ENCODE peak calls at places on chromosomes 1 and 21, in four cellular contexts. N is CD8-positive, alpha-beta T cell; S is breast epithelium; Z is neuronal stem cell. O is an unnamed sample.

GRCh38 chr1:147837129-147837776 is 65.3 kb upstream of the GJA8 start:
- DNase-seq in S (no peak), N (no peak), Z (no peak), O (no peak)

GRCh38 chr21:16072692-16073091 is 342.9 kb downstream of the USP25 start:
- DNase-seq in S (no peak), N (no peak), Z (no peak), O (no peak)

GRCh38 chr1:44630116-44630515 is 44.2 kb downstream of the TMEM53 start:
- DNase-seq in N (no peak), Z (no peak), S (no peak), O (no peak)

GRCh38 chr1:16110456-16110855 is 37.0 kb upstream of the FAM131C start:
- DNase-seq in N (no peak), S (no peak), Z (no peak), O (no peak)

GRCh38 chr1:40738831-40739230 is 44.8 kb upstream of the KCNQ4 start:
- DNase-seq in S (no peak), Z (no peak), N (no peak), O (no peak)

GRCh38 chr1:221435510-221435909 is 306.4 kb downstream of the DUSP10 start:
- DNase-seq in S (no peak), Z (peak; percentile 24), N (no peak), O (peak; percentile 57)

GRCh38 chr1:243742814-243743213 is 107.2 kb downstream of the AKT3 start:
- DNase-seq in S (no peak), Z (no peak), N (no peak), O (no peak)

GRCh38 chr1:52558941-52559340 is 6.0 kb upstream of the TUT4 start:
- DNase-seq in S (no peak), N (no peak), Z (no peak), O (no peak)

GRCh38 chr1:19731311-19731821 is 66.7 kb downstream of the HTR6 start:
- DNase-seq in N (no peak), S (no peak), Z (no peak), O (no peak)

GRCh38 chr21:33029512-33029921 is 3.8 kb downstream of the OLIG2 start:
- DNase-seq in S (no peak), Z (no peak), N (no peak), O (no peak)
- H3K4me3 ChIP-seq in S (no peak overlapping the region), Z (no peak overlapping the region), N (peak overlapping the region; percentile 30), O (no peak overlapping the region)

DNA sequence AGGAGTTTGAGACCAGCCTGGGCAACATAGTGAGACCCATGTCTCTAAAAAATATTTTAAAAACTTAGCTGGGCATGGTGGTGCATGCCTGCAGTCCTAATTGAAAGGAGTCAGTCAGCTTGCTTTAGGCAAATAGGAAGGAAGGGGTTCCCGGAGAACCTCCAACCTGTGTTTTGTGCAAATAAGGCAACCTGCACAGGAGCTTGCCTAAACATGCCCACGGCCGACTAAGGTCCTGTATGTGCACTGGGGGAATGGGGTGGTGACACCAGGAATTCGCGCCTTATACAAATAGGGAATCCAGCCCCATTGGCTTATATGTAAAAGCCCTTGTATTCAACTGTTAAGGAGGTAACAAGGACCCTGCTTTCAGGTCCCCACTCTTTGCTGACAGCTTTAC is 429.2 kb upstream of the ZP4 start:
- DNase-seq in S (no peak), Z (no peak), N (no peak), O (no peak)
- H3K4me3 ChIP-seq in S (no peak overlapping the region), Z (no peak overlapping the region), N (no peak overlapping the region), O (no peak overlapping the region)

GRCh38 chr1:192756314-192756713 is 52.5 kb upstream of the RGS2 start:
- DNase-seq in Z (no peak), S (no peak), N (no peak), O (peak; percentile 9)
- H3K4me3 ChIP-seq in Z (no peak overlapping the region), S (no peak overlapping the region), N (no peak overlapping the region), O (no peak overlapping the region)

GRCh38 chr1:8021676-8022266 is 4.3 kb downstream of the ERRFI1 start:
- DNase-seq in Z (no peak), N (no peak), S (no peak), O (no peak)
- H3K4me3 ChIP-seq in Z (no peak overlapping the region), N (no peak overlapping the region), S (peak overlapping the region; percentile 94), O (no peak overlapping the region)